ENCODE peak calls at places on chromosome 14, in five cellular contexts. A is B cell, V is SK-MEL-5, M is right cardiac atrium, K is fibroblast of lung. Y is an unnamed sample.

GRCh38 chr14:37726708-37727107 is 131.3 kb downstream of the TTC6 start:
- DNase-seq in M (no peak), K (no peak), V (no peak), A (no peak), Y (no peak)

GRCh38 chr14:64801800-64802199 is 77.9 kb downstream of the SPTB start:
- DNase-seq in V (peak), M (peak), K (no peak), A (no peak), Y (no peak)

GRCh38 chr14:20198991-20199390 is 8.3 kb downstream of the OR11G2 start:
- DNase-seq in M (no peak), V (no peak), A (no peak), K (no peak), Y (no peak)

GRCh38 chr14:76867536-76868452 is 41.6 kb downstream of the LRRC74A start:
- DNase-seq in A (peak), M (peak), V (no peak), K (no peak), Y (no peak)

GRCh38 chr14:97233319-97233980 is 436.3 kb downstream of the VRK1 start:
- DNase-seq in M (no peak), A (no peak), K (no peak), V (no peak), Y (no peak)

GRCh38 chr14:24993631-24994030 is 56.3 kb downstream of the STXBP6 start:
- DNase-seq in M (no peak), A (no peak), K (no peak), V (no peak), Y (no peak)

GRCh38 chr14:77478796-77479195 is 19.8 kb downstream of the ISM2 start:
- DNase-seq in V (no peak), A (no peak), M (no peak), K (no peak), Y (no peak)

GRCh38 chr14:87615822-87616679 is 376.9 kb downstream of the GALC start:
- DNase-seq in K (peak), V (peak), A (no peak), M (peak), Y (peak)

GRCh38 chr14:55099741-55100140 is 29.3 kb upstream of the LGALS3 start:
- DNase-seq in K (no peak), A (no peak), M (no peak), V (peak), Y (no peak)

GRCh38 chr14:101557811-101558738 is 3.2 kb upstream of the DIO3 start:
- DNase-seq in K (no peak), M (peak), A (no peak), V (no peak), Y (no peak)

GRCh38 chr14:32720927-32721326 is 217.8 kb upstream of the NPAS3 start:
- DNase-seq in A (no peak), M (no peak), K (peak), V (no peak), Y (no peak)

GRCh38 chr14:32560213-32560857 is 231.2 kb downstream of the AKAP6 start:
- DNase-seq in V (peak), M (no peak), K (peak), A (no peak), Y (peak)

GRCh38 chr14:90263748-90264449 is 7.5 kb downstream of the PSMC1 start:
- DNase-seq in A (no peak), M (no peak), V (no peak), K (no peak), Y (no peak)

GRCh38 chr14:75279739-75280447 is 1.3 kb downstream of the FOS start:
- DNase-seq in M (peak), A (no peak), K (peak), V (peak), Y (no peak)

GRCh38 chr14:100297320-100298300 is 8.6 kb downstream of the SLC25A29 start:
- DNase-seq in V (peak), M (peak), A (peak), K (peak), Y (no peak)